ENCODE peak calls at places on chromosomes 12 and 14, in nine cellular contexts. E is sigmoid colon, U is GM12878, G is transverse colon, A is Panc1, F is esophagus muscularis mucosa, S is prostate gland, B is HCT116, Q is breast epithelium. O is an unnamed sample. For H3K9me3, the result is how much of the 10 kb centered on the place peaks cover.

GRCh38 chr12:51920046-51920445 is 12.7 kb downstream of the ACVRL1 start:
- DNase-seq in E (peak), U (no peak), G (no peak), A (no peak), F (no peak), S (no peak), B (no peak), Q (no peak), O (no peak)

GRCh38 chr12:19654630-19655384 is 215.5 kb downstream of the AEBP2 start:
- DNase-seq in E (no peak), U (no peak), G (no peak), A (no peak), F (no peak), S (no peak), B (no peak), Q (no peak), O (no peak)

GRCh38 chr14:58414845-58415244 is 12.5 kb downstream of the TIMM9 start:
- DNase-seq in E (no peak), U (no peak), G (no peak), A (no peak), F (no peak), S (no peak), B (no peak), Q (no peak), O (no peak)

GRCh38 chr14:90140956-90141316 is 79.1 kb downstream of the KCNK13 start:
- DNase-seq in E (no peak), U (no peak), G (no peak), A (no peak), F (no peak), S (no peak), B (no peak), Q (no peak), O (no peak)

GRCh38 chr14:22656945-22657711 is 13.0 kb upstream of the OR6J1 start:
- DNase-seq in E (no peak), U (no peak), G (no peak), A (no peak), F (no peak), S (no peak), B (no peak), Q (no peak), O (peak)

GRCh38 chr12:133145981-133146380 is 15.6 kb downstream of the ZNF10 start:
- DNase-seq in E (no peak), U (no peak), G (no peak), A (no peak), F (no peak), S (no peak), B (no peak), Q (no peak), O (no peak)

GRCh38 chr12:130014485-130014807 is 110.6 kb upstream of the TMEM132D start:
- DNase-seq in E (no peak), U (no peak), G (no peak), A (no peak), F (no peak), S (no peak), B (no peak), Q (no peak), O (no peak)

GRCh38 chr12:131671871-131672270 is 39.0 kb upstream of the SFSWAP start:
- DNase-seq in E (no peak), U (no peak), G (no peak), A (no peak), F (no peak), S (no peak), B (no peak), Q (no peak), O (no peak)

GRCh38 chr12:104549820-104550480 is 93.2 kb downstream of the CHST11 start:
- DNase-seq in E (no peak), U (no peak), G (no peak), A (no peak), F (no peak), S (no peak), B (peak), Q (no peak), O (no peak)

GRCh38 chr14:102568115-102568614 is 24.3 kb upstream of the RCOR1 start:
- DNase-seq in E (no peak), U (no peak), G (peak), A (no peak), F (no peak), S (no peak), B (peak), Q (no peak), O (no peak)

GRCh38 chr12:120117961-120118709 is 1.6 kb upstream of the RAB35 start:
- DNase-seq in E (no peak), U (no peak), G (no peak), A (no peak), F (no peak), S (no peak), B (no peak), Q (no peak), O (no peak)

GRCh38 chr14:101294136-101294535 is 267.2 kb upstream of the DIO3 start:
- DNase-seq in E (no peak), U (no peak), G (no peak), A (no peak), F (no peak), S (no peak), B (no peak), Q (no peak), O (no peak)

GRCh38 chr14:99560946-99561683 is 42.9 kb downstream of the CCDC85C start:
- DNase-seq in E (peak), U (no peak), G (no peak), A (no peak), F (no peak), S (peak), B (no peak), Q (peak), O (no peak)

GRCh38 chr14:91354979-91355685 is 62.5 kb downstream of the CCDC88C start:
- DNase-seq in E (no peak), U (no peak), G (peak), A (no peak), F (no peak), S (no peak), B (no peak), Q (no peak), O (no peak)

GRCh38 chr14:65373671-65374039 is 38.9 kb upstream of the FUT8 start:
- DNase-seq in E (no peak), U (no peak), G (no peak), A (no peak), F (no peak), S (peak), B (no peak), Q (no peak), O (no peak)

GRCh38 chr14:77554816-77555599 is 56.4 kb upstream of the ISM2 start:
- DNase-seq in E (no peak), U (no peak), G (no peak), A (no peak), F (no peak), S (no peak), B (no peak), Q (no peak), O (no peak)

GRCh38 chr12:114995891-114996290 is 311.9 kb upstream of the TBX3 start:
- DNase-seq in E (no peak), U (no peak), G (no peak), A (no peak), F (no peak), S (no peak), B (no peak), Q (no peak), O (no peak)

GRCh38 chr12:109307051-109307450 is 2.0 kb downstream of the FOXN4 start:
- DNase-seq in E (no peak), U (no peak), G (no peak), A (no peak), F (no peak), S (no peak), B (no peak), Q (no peak), O (no peak)

GRCh38 chr14:64663174-64663573 is 41.0 kb upstream of the PLEKHG3 start:
- DNase-seq in E (no peak), U (no peak), G (no peak), A (no peak), F (no peak), S (no peak), B (no peak), Q (no peak), O (no peak)

GRCh38 chr12:117076410-117077372 is 22.5 kb downstream of the TESC start:
- DNase-seq in E (no peak), U (no peak), G (no peak), A (no peak), F (no peak), S (no peak), B (no peak), Q (no peak), O (no peak)

GRCh38 chr12:107560906-107561285 is 124.7 kb upstream of the PWP1 start:
- DNase-seq in E (no peak), U (no peak), G (no peak), A (no peak), F (no peak), S (peak), B (no peak), Q (peak), O (no peak)

GRCh38 chr14:67940894-67941455 is 121.4 kb downstream of the RAD51B start:
- DNase-seq in E (no peak), U (no peak), G (no peak), A (no peak), F (no peak), S (peak), B (no peak), Q (no peak), O (no peak)

GRCh38 chr12:8548192-8548591 is 7.5 kb upstream of the CLEC4E start:
- DNase-seq in E (no peak), U (no peak), G (no peak), A (no peak), F (no peak), S (no peak), B (no peak), Q (no peak), O (no peak)

GRCh38 chr12:54000105-54000773 is at the start of gene HOXC9:
- DNase-seq in E (no peak), U (no peak), G (no peak), A (no peak), F (no peak), S (no peak), B (no peak), Q (no peak), O (no peak)

GRCh38 chr12:89064780-89065179 is 287.5 kb downstream of the DUSP6 start:
- DNase-seq in E (no peak), U (no peak), G (no peak), A (no peak), F (peak), S (no peak), B (peak), Q (no peak), O (no peak)

GRCh38 chr12:54725233-54725843 is 77.2 kb upstream of the DCD start:
- DNase-seq in E (no peak), U (no peak), G (no peak), A (no peak), F (no peak), S (no peak), B (peak), Q (no peak), O (no peak)

GRCh38 chr12:94012508-94013044 is 135.8 kb upstream of the PLXNC1 start:
- DNase-seq in E (no peak), U (no peak), G (no peak), A (no peak), F (no peak), S (no peak), B (no peak), Q (no peak), O (no peak)

GRCh38 chr14:57388072-57388471 is 2.3 kb upstream of the NAA30 start:
- DNase-seq in E (no peak), U (no peak), G (no peak), A (no peak), F (no peak), S (no peak), B (no peak), Q (no peak), O (no peak)

GRCh38 chr12:117037296-117038022 is 61.8 kb downstream of the TESC start:
- DNase-seq in E (peak), U (no peak), G (no peak), A (no peak), F (no peak), S (no peak), B (no peak), Q (no peak), O (no peak)

GRCh38 chr12:13196302-13196921 is at the start of gene EMP1:
- DNase-seq in E (peak), U (peak), G (peak), A (peak), F (peak), S (peak), B (peak), Q (peak), O (peak)

GRCh38 chr12:64256166-64256800 is 34.2 kb upstream of the KICS2 start:
- DNase-seq in E (no peak), U (no peak), G (no peak), A (no peak), F (no peak), S (peak), B (peak), Q (no peak), O (no peak)

GRCh38 chr14:99393059-99393655 is 87.5 kb downstream of the SETD3 start:
- DNase-seq in E (no peak), U (no peak), G (peak), A (peak), F (no peak), S (no peak), B (peak), Q (no peak), O (no peak)

GRCh38 chr12:71183846-71184245 is 26.0 kb upstream of the TSPAN8 start:
- DNase-seq in E (no peak), U (no peak), G (no peak), A (no peak), F (no peak), S (no peak), B (no peak), Q (no peak), O (no peak)

GRCh38 chr12:22250762-22251161 is 83.7 kb downstream of the ST8SIA1 start:
- DNase-seq in E (no peak), U (no peak), G (no peak), A (no peak), F (no peak), S (no peak), B (no peak), Q (no peak), O (no peak)

GRCh38 chr12:90207799-90208198 is 499.2 kb upstream of the ATP2B1 start:
- DNase-seq in E (no peak), U (no peak), G (no peak), A (no peak), F (no peak), S (no peak), B (no peak), Q (no peak), O (no peak)

GRCh38 chr12:90209029-90209428 is 500.4 kb upstream of the ATP2B1 start:
- DNase-seq in E (no peak), U (no peak), G (no peak), A (no peak), F (no peak), S (no peak), B (no peak), Q (no peak), O (no peak)

GRCh38 chr12:90199008-90199407 is 490.4 kb upstream of the ATP2B1 start:
- DNase-seq in E (no peak), U (no peak), G (no peak), A (no peak), F (no peak), S (no peak), B (no peak), Q (no peak), O (no peak)

GRCh38 chr12:90205165-90205564 is 496.5 kb upstream of the ATP2B1 start:
- DNase-seq in E (no peak), U (no peak), G (no peak), A (no peak), F (no peak), S (no peak), B (no peak), Q (no peak), O (no peak)

GRCh38 chr12:90203556-90203955 is 494.9 kb upstream of the ATP2B1 start:
- DNase-seq in E (no peak), U (no peak), G (no peak), A (no peak), F (no peak), S (no peak), B (no peak), Q (no peak), O (no peak)
- H3K9me3 ChIP-seq in E (under half), U (under half), G (under half), A (under half), F (under half), S (under half), B (under half), Q (under half), O (under half)

GRCh38 chr12:30696103-30696408 is 387 bp upstream of the IPO8 start:
- DNase-seq in E (no peak), U (no peak), G (no peak), A (no peak), F (no peak), S (no peak), B (peak), Q (no peak), O (no peak)

GRCh38 chr12:30695327-30696102 is at the start of gene IPO8:
- DNase-seq in E (peak), U (peak), G (peak), A (peak), F (peak), S (peak), B (peak), Q (peak), O (no peak)

GRCh38 chr12:30696943-30697342 is 1.3 kb upstream of the IPO8 start:
- DNase-seq in E (no peak), U (no peak), G (no peak), A (no peak), F (no peak), S (no peak), B (no peak), Q (no peak), O (no peak)

GRCh38 chr12:30694971-30695326 is 720 bp downstream of the IPO8 start:
- DNase-seq in E (peak), U (no peak), G (peak), A (no peak), F (no peak), S (peak), B (peak), Q (no peak), O (no peak)

GRCh38 chr12:30696486-30696885 is 817 bp upstream of the IPO8 start:
- DNase-seq in E (no peak), U (no peak), G (no peak), A (no peak), F (no peak), S (no peak), B (no peak), Q (no peak), O (no peak)
- TF ChIP-seq POLR2AphosphoS5 in E (no peak), U (no peak), G (no peak), A (no peak), F (no peak), S (no peak), B (no peak), Q (no peak), O (no peak)

GRCh38 chr14:95303107-95303506 is 16.6 kb downstream of the CLMN start:
- DNase-seq in E (no peak), U (no peak), G (no peak), A (no peak), F (no peak), S (no peak), B (no peak), Q (no peak), O (no peak)
- TF ChIP-seq CTCF in E (no peak), U (no peak), G (no peak), A (no peak), F (no peak), S (no peak), B (no peak), Q (no peak), O (no peak)

GRCh38 chr12:34391771-34392581 is 369.7 kb downstream of the ALG10 start:
- DNase-seq in E (peak), U (no peak), G (no peak), A (no peak), F (peak), S (no peak), B (no peak), Q (no peak), O (peak)
- H3K9me3 ChIP-seq in E (under half), U (under half), G (under half), A (under half), F (under half), S (under half), B (under half), Q (half or more), O (under half)

GRCh38 chr12:77062396-77062795 is 3.0 kb downstream of the E2F7 start:
- DNase-seq in E (no peak), U (no peak), G (no peak), A (no peak), F (no peak), S (no peak), B (no peak), Q (no peak), O (no peak)

GRCh38 chr12:77060883-77061240 is 4.5 kb downstream of the E2F7 start:
- DNase-seq in E (no peak), U (peak), G (no peak), A (no peak), F (no peak), S (no peak), B (no peak), Q (no peak), O (no peak)

GRCh38 chr12:77062846-77063461 is 2.4 kb downstream of the E2F7 start:
- DNase-seq in E (no peak), U (peak), G (no peak), A (peak), F (no peak), S (peak), B (no peak), Q (no peak), O (no peak)

GRCh38 chr12:77064891-77065360 is 443 bp downstream of the E2F7 start:
- DNase-seq in E (peak), U (no peak), G (no peak), A (no peak), F (no peak), S (no peak), B (no peak), Q (no peak), O (no peak)

DNA sequence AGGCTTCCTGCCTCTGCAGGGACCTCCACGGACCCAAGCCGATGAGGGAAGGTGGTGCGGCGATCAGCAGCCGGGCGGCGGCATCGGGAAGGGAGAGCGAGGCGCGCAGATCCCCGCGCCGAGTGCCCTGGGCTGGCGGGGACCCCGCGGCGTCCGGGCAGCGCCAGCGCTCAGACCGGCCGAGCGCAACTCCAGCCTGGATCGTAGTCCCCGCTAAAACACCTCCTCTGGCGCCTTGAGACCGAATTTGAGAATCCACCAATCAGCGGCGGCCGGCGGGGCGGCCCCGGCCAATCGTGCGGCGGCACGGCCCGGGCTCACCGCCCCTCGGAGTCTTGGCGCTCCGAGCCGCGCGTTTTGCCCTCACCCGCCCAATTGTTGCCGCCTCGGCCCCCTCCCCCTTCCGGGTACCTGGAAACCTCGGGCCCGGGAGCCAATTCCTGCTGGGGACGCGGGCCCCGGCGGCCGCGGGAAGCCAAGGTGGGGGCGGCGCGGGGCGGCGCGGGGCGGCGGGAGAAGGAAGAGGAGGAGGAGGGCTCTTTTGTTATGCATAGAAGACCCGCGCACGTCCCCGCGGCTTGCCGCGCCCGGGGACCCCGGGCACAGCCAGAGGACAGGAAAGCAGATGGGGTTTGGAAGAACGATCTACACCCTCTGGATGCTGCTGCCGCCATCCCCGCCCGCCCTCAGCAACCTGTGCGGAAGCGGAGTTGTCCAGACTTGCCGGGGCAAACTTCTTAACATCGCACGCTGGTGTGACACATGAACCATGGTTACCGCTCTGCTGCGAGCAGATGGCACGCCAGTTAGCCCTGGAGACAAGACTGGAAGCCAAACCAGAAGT is at the start of gene E2F7:
- DNase-seq in E (peak), U (peak), G (peak), A (peak), F (peak), S (peak), B (peak), Q (peak), O (peak)
- TF ChIP-seq POLR2AphosphoS5 in E (no peak), U (peak), G (no peak), A (peak), F (no peak), S (no peak), B (peak), Q (no peak), O (no peak)

DNA sequence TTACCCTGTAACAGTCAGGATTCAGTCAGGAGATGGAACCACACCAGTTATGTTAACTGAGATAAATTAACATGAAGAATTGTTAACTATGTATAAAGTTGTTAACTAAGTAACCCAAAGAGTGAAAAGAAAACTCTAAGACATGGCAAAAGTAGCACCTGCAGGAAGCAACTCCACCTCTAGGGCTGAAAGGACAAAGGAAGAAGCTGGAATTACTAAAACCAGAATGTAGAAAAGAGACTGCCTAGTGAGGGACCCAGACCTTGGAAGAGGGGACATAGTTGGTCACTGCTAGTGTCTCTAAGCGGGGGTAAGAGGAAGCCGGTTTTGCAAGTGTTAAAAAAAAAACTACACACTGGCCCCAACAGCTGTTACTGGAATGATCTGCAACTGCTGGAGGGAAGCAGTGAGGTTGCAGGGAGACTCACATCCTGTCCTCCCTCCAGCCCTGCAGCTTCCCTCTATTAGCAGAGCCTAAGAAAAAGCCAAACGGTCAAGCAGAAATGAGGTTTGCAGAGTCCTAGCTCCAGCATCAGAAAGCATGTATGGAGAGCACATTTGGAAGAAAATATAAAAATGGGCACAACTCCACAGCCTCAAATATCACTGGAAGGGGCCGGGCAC is 39.7 kb downstream of the GPR135 start:
- DNase-seq in E (peak), U (no peak), G (no peak), A (no peak), F (no peak), S (no peak), B (no peak), Q (no peak), O (no peak)
- TF ChIP-seq CTCF in E (no peak), U (no peak), G (no peak), A (no peak), F (no peak), S (no peak), B (no peak), Q (peak), O (peak)

O was measured in vagina.